ENCODE peak calls at places on chromosome 18, in four cellular contexts. K is SK-N-DZ, T is substantia nigra, E is NCI-H2029. L is an unnamed sample.

GRCh38 chr18:36499938-36500337 is 202.4 kb downstream of the FHOD3 start:
- DNase-seq in K (no peak), T (no peak), E (no peak), L (no peak)

GRCh38 chr18:9137168-9138066 is 836 bp downstream of the ANKRD12 start:
- DNase-seq in K (peak), T (peak), E (peak), L (no peak)

GRCh38 chr18:56267334-56267733 is 371.1 kb downstream of the TXNL1 start:
- DNase-seq in K (no peak), T (no peak), E (no peak), L (no peak)

GRCh38 chr18:31695989-31696388 is 11.6 kb upstream of the B4GALT6 start:
- DNase-seq in K (no peak), T (no peak), E (no peak), L (no peak)

GRCh38 chr18:57058734-57059133 is 88.2 kb upstream of the BOD1L2 start:
- DNase-seq in K (no peak), T (no peak), E (no peak), L (no peak)

GRCh38 chr18:8890957-8891464 is 185.7 kb downstream of the MTCL1 start:
- DNase-seq in K (peak), T (no peak), E (no peak), L (no peak)

GRCh38 chr18:6785411-6785810 is 55.9 kb downstream of the ARHGAP28 start:
- DNase-seq in K (no peak), T (no peak), E (no peak), L (no peak)

GRCh38 chr18:58813821-58814220 is 50.9 kb upstream of the ZNF532 start:
- DNase-seq in K (no peak), T (no peak), E (no peak), L (no peak)

GRCh38 chr18:79791141-79791972 is 6.4 kb upstream of the KCNG2 start:
- DNase-seq in K (no peak), T (no peak), E (no peak), L (peak)

GRCh38 chr18:35029103-35029502 is 12.1 kb upstream of the MAPRE2 start:
- DNase-seq in K (no peak), T (no peak), E (no peak), L (no peak)

GRCh38 chr18:79305976-79306375 is 89.8 kb upstream of the NFATC1 start:
- DNase-seq in K (no peak), T (no peak), E (no peak), L (no peak)

GRCh38 chr18:37298816-37299215 is 266.8 kb downstream of the CELF4 start:
- DNase-seq in K (no peak), T (no peak), E (no peak), L (no peak)

GRCh38 chr18:75226956-75227316 is 16.3 kb downstream of the TSHZ1 start:
- DNase-seq in K (no peak), T (no peak), E (no peak), L (no peak)

GRCh38 chr18:61655630-61656029 is 237.2 kb downstream of the RNF152 start:
- DNase-seq in K (no peak), T (no peak), E (no peak), L (no peak)